ENCODE peak calls at places on chromosomes 13 and 19, in seven cellular contexts. P is breast epithelium, O is AG04450, L is PC-3, K is body of pancreas, M is stomach, J is H9. Y is an unnamed sample.

GRCh38 chr19:5624154-5624663 is 1.3 kb downstream of the SAFB start:
- DNase-seq in P (peak), O (no peak), L (peak), K (peak), M (peak), J (no peak), Y (no peak)

GRCh38 chr19:48348039-48348438 is 15.7 kb downstream of the TMEM143 start:
- DNase-seq in P (no peak), O (no peak), L (no peak), K (peak), M (no peak), J (no peak), Y (no peak)

GRCh38 chr13:49240017-49240416 is 7.7 kb upstream of the CDADC1 start:
- DNase-seq in P (no peak), O (no peak), L (peak), K (no peak), M (no peak), J (no peak), Y (no peak)

GRCh38 chr13:62682788-62683187 is 1267.1 kb upstream of the PCDH20 start:
- DNase-seq in P (no peak), O (no peak), L (peak), K (no peak), M (no peak), J (no peak), Y (no peak)

GRCh38 chr13:77143325-77143907 is 116.5 kb upstream of the FBXL3 start:
- DNase-seq in P (no peak), O (no peak), L (peak), K (no peak), M (no peak), J (no peak), Y (no peak)

GRCh38 chr19:41409288-41409687 is 11.7 kb downstream of the BCKDHA start:
- DNase-seq in P (peak), O (no peak), L (peak), K (peak), M (peak), J (peak), Y (no peak)

GRCh38 chr13:36275190-36276002 is 22.2 kb downstream of the CCDC169 start:
- DNase-seq in P (no peak), O (peak), L (peak), K (peak), M (no peak), J (no peak), Y (no peak)

GRCh38 chr19:54451331-54451871 is 2.4 kb downstream of the LENG8 start:
- DNase-seq in P (no peak), O (no peak), L (peak), K (no peak), M (no peak), J (no peak), Y (no peak)

GRCh38 chr19:35088514-35088913 is 27.1 kb upstream of the FXYD3 start:
- DNase-seq in P (no peak), O (peak), L (peak), K (no peak), M (no peak), J (no peak), Y (no peak)

GRCh38 chr13:78430166-78430791 is 173.1 kb downstream of the POU4F1 start:
- DNase-seq in P (no peak), O (no peak), L (no peak), K (no peak), M (no peak), J (peak), Y (no peak)

DNA sequence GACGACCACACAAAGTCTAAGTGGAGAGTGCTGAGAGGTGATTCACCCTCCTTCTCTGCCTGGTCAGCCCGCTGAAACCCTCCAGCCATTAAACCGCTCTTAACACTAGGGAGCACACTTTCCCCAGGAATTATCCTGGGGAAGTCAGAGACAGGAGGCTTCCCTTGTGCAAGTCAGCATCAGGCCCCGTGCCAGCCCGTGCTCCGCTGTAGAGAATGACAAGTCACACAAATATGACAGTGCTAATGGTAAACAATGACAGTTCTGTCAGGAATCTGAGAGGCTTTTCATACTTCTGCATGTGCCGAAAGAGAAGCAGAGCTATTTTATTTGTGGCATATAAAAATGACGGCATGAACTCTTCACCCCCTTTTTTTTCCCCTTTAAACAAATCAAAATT is 816.9 kb upstream of the SLC10A2 start:
- DNase-seq in P (peak), O (peak), L (peak), K (peak), M (peak), J (peak), Y (no peak)
- TF ChIP-seq CTCF in P (no peak), O (peak), L (peak), K (peak), M (no peak), J (peak), Y (peak)

DNA sequence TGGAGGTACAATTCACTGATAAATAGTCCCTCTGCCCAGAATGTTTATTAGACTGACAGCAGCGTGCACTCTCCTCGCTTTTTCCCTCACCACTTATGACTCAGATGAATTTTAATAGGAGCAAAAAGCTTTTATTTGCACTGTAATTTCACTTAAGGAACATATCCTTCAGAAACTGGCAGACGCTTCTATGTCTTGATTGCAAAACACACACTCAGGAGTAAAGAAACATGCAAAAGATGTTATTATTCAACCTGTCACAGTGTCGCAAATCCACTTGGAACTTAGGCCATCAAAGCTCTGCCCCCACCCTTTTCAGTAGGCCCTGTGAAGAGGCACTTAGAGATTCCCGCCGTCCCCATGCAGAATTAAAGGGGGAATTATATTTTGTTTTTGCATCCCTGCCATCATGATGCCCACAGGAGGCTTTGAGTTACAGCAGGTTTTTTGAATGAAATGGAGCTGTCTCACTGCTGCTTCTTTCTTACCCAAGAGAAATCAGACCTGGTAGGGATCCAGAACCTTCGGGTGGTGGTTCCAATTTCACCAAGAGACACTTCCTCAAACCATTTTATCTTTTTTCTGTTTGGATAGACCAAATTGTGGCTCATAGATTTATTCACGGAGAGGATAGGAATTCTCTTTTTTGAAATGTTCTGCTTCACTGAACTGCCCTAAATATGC is 74.5 kb downstream of the GGACT start:
- DNase-seq in P (no peak), O (no peak), L (peak), K (no peak), M (no peak), J (peak), Y (no peak)
- H3K27ac ChIP-seq in P (no peak), O (no peak), L (no peak), K (no peak), M (no peak), J (peak), Y (no peak)

DNA sequence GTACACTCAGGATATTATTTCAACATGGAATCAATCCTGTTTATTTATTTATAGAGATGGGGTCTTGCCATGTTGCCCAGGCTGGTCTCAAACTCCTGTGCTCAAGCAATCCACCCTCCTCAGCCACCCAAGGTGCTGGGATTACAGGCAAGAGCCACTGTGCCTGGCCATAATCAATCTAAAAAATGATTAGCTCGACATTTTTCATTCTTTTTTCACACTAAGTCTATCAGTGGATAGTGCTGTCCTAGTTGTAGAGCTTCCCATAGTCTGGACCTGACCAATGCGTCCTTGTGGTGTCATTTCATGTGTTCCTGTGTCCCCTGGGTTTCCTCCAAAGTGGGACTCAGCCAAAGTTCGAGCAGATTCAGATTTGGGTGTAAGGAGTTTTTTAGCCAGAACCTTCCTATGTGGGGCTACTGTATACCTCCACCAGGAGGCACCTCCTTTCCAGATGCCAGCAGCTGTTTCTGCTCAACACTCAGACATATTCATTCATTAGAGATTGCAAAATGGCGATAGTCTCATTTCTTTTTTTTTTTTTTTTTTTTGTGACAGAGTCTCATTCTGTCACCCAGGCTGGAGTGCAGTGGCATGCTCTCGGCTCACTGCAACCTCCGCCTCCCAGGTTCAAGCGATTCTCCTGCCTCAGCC is 61.1 kb downstream of the MAP4K1 start:
- DNase-seq in P (no peak), O (no peak), L (no peak), K (no peak), M (no peak), J (no peak), Y (no peak)
- TF ChIP-seq CTCF in P (no peak), O (peak), L (no peak), K (no peak), M (no peak), J (peak), Y (no peak)

GRCh38 chr13:99307247-99307646 is at the start of gene GPR183:
- DNase-seq in P (no peak), O (no peak), L (no peak), K (no peak), M (no peak), J (no peak), Y (no peak)

GRCh38 chr13:99305180-99305965 is 1.8 kb downstream of the GPR183 start:
- DNase-seq in P (no peak), O (no peak), L (no peak), K (no peak), M (no peak), J (no peak), Y (no peak)

GRCh38 chr13:99310382-99311031 is 3.3 kb upstream of the GPR183 start:
- DNase-seq in P (no peak), O (peak), L (peak), K (no peak), M (no peak), J (no peak), Y (no peak)

GRCh38 chr13:99308481-99309087 is 1.4 kb upstream of the GPR183 start:
- DNase-seq in P (no peak), O (no peak), L (no peak), K (no peak), M (no peak), J (no peak), Y (no peak)

GRCh38 chr13:99307648-99308339 is 595 bp upstream of the GPR183 start:
- DNase-seq in P (no peak), O (no peak), L (peak), K (peak), M (no peak), J (no peak), Y (peak)
- H3K27ac ChIP-seq in P (peak), O (peak), L (peak), K (peak), M (peak), J (no peak), Y (peak)

DNA sequence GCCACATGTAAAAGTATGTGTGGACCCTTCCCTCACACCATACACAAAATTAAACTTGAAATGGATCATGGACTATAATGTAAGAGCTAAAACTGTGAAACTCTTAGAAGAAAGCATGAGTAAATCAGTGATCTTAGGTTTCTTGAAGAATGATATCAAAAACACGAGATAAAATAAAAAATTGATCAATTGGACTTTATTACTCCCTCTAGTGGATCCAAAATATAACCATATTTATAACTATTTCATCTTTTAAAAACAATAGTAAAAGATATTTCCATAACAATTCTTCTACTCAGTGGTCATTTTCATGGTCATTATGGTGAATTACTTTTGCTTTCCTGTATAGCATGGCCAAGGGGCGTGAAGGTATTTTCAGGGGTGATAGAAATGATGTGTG is 174.6 kb upstream of the LSM14A start:
- DNase-seq in P (no peak), O (no peak), L (peak), K (no peak), M (no peak), J (no peak), Y (no peak)
- TF ChIP-seq CTCF in P (no peak), O (peak), L (peak), K (peak), M (no peak), J (peak), Y (peak)

GRCh38 chr13:73268306-73268705 is 209.5 kb downstream of the KLF5 start:
- DNase-seq in P (no peak), O (no peak), L (peak), K (no peak), M (no peak), J (no peak), Y (no peak)
- H3K27ac ChIP-seq in P (no peak), O (no peak), L (peak), K (no peak), M (no peak), J (no peak), Y (no peak)

GRCh38 chr13:67120872-67121531 is 109.1 kb downstream of the PCDH9 start:
- DNase-seq in P (no peak), O (peak), L (peak), K (no peak), M (no peak), J (no peak), Y (no peak)

GRCh38 chr13:67123165-67123564 is 107.0 kb downstream of the PCDH9 start:
- DNase-seq in P (no peak), O (no peak), L (peak), K (peak), M (peak), J (no peak), Y (no peak)

GRCh38 chr13:67125681-67126080 is 104.5 kb downstream of the PCDH9 start:
- DNase-seq in P (no peak), O (no peak), L (no peak), K (no peak), M (no peak), J (no peak), Y (no peak)

GRCh38 chr13:67119481-67119883 is 110.7 kb downstream of the PCDH9 start:
- DNase-seq in P (no peak), O (peak), L (peak), K (no peak), M (no peak), J (no peak), Y (no peak)

GRCh38 chr13:67122251-67122650 is 107.9 kb downstream of the PCDH9 start:
- DNase-seq in P (no peak), O (no peak), L (no peak), K (no peak), M (no peak), J (no peak), Y (no peak)
- TF ChIP-seq CTCF in P (no peak), O (no peak), L (no peak), K (no peak), M (no peak), J (no peak), Y (no peak)

GRCh38 chr19:22533761-22534160 is 100.4 kb upstream of the ZNF492 start:
- DNase-seq in P (no peak), O (no peak), L (no peak), K (no peak), M (no peak), J (no peak), Y (no peak)

GRCh38 chr19:22530042-22530441 is 104.1 kb upstream of the ZNF492 start:
- DNase-seq in P (no peak), O (no peak), L (no peak), K (peak), M (no peak), J (no peak), Y (no peak)

GRCh38 chr19:22528956-22529355 is 105.2 kb upstream of the ZNF492 start:
- DNase-seq in P (no peak), O (no peak), L (no peak), K (peak), M (no peak), J (no peak), Y (no peak)

GRCh38 chr19:22527554-22527953 is 105.4 kb upstream of the ZNF98 start:
- DNase-seq in P (no peak), O (no peak), L (no peak), K (peak), M (no peak), J (no peak), Y (no peak)

GRCh38 chr19:22532388-22533310 is 101.5 kb upstream of the ZNF492 start:
- DNase-seq in P (peak), O (no peak), L (no peak), K (peak), M (no peak), J (no peak), Y (peak)
- H3K27ac ChIP-seq in P (peak), O (no peak), L (no peak), K (peak), M (no peak), J (no peak), Y (peak)

Y was measured in ascending aorta.